ENCODE peak calls at places on chromosomes 12 and 14, in eight cellular contexts. One of them, this sample, is unnamed.

GRCh38 chr14:55705651-55706340 is 125.8 kb downstream of the KTN1 start:
- DNase-seq in foreskin fibroblast: no peak
- DNase-seq in CD8-positive, alpha-beta T cell: no peak
- DNase-seq in neural crest cell: no peak
- DNase-seq in CD4-positive, alpha-beta T cell: no peak
- DNase-seq in fibroblast of lung: peak
- DNase-seq in RWPE1: peak
- DNase-seq in transverse colon: no peak
- DNase-seq in this sample: no peak

GRCh38 chr12:119208626-119209061 is 29.9 kb downstream of the HSPB8 start:
- DNase-seq in foreskin fibroblast: no peak
- DNase-seq in CD8-positive, alpha-beta T cell: no peak
- DNase-seq in neural crest cell: no peak
- DNase-seq in CD4-positive, alpha-beta T cell: no peak
- DNase-seq in fibroblast of lung: peak
- DNase-seq in RWPE1: peak
- DNase-seq in transverse colon: peak
- DNase-seq in this sample: no peak

GRCh38 chr12:3409662-3410061 is 81.3 kb upstream of the PRMT8 start:
- DNase-seq in foreskin fibroblast: no peak
- DNase-seq in CD8-positive, alpha-beta T cell: no peak
- DNase-seq in neural crest cell: no peak
- DNase-seq in CD4-positive, alpha-beta T cell: no peak
- DNase-seq in fibroblast of lung: no peak
- DNase-seq in RWPE1: no peak
- DNase-seq in transverse colon: no peak
- DNase-seq in this sample: no peak

GRCh38 chr14:61461808-61462275 is 140.5 kb downstream of the PRKCH start:
- DNase-seq in foreskin fibroblast: peak
- DNase-seq in CD8-positive, alpha-beta T cell: no peak
- DNase-seq in neural crest cell: peak
- DNase-seq in CD4-positive, alpha-beta T cell: peak
- DNase-seq in fibroblast of lung: peak
- DNase-seq in RWPE1: peak
- DNase-seq in transverse colon: no peak
- DNase-seq in this sample: no peak

GRCh38 chr12:114767906-114768697 is 84.1 kb upstream of the TBX3 start:
- DNase-seq in foreskin fibroblast: peak
- DNase-seq in CD8-positive, alpha-beta T cell: no peak
- DNase-seq in neural crest cell: peak
- DNase-seq in CD4-positive, alpha-beta T cell: no peak
- DNase-seq in fibroblast of lung: no peak
- DNase-seq in RWPE1: no peak
- DNase-seq in transverse colon: no peak
- DNase-seq in this sample: peak

GRCh38 chr12:102568151-102568815 is 87.9 kb upstream of the IGF1 start:
- DNase-seq in foreskin fibroblast: peak
- DNase-seq in CD8-positive, alpha-beta T cell: no peak
- DNase-seq in neural crest cell: no peak
- DNase-seq in CD4-positive, alpha-beta T cell: no peak
- DNase-seq in fibroblast of lung: peak
- DNase-seq in RWPE1: no peak
- DNase-seq in transverse colon: no peak
- DNase-seq in this sample: no peak

GRCh38 chr14:54881235-54881760 is 21.3 kb downstream of the GCH1 start:
- DNase-seq in foreskin fibroblast: peak
- DNase-seq in CD8-positive, alpha-beta T cell: no peak
- DNase-seq in neural crest cell: no peak
- DNase-seq in CD4-positive, alpha-beta T cell: no peak
- DNase-seq in fibroblast of lung: peak
- DNase-seq in RWPE1: peak
- DNase-seq in transverse colon: no peak
- DNase-seq in this sample: no peak

GRCh38 chr12:85923767-85924331 is 49.8 kb downstream of the NTS start:
- DNase-seq in foreskin fibroblast: peak
- DNase-seq in CD8-positive, alpha-beta T cell: no peak
- DNase-seq in neural crest cell: no peak
- DNase-seq in CD4-positive, alpha-beta T cell: no peak
- DNase-seq in fibroblast of lung: peak
- DNase-seq in RWPE1: peak
- DNase-seq in transverse colon: no peak
- DNase-seq in this sample: no peak

GRCh38 chr14:72792051-72792788 is 101.7 kb downstream of the DPF3 start:
- DNase-seq in foreskin fibroblast: no peak
- DNase-seq in CD8-positive, alpha-beta T cell: no peak
- DNase-seq in neural crest cell: no peak
- DNase-seq in CD4-positive, alpha-beta T cell: no peak
- DNase-seq in fibroblast of lung: peak
- DNase-seq in RWPE1: no peak
- DNase-seq in transverse colon: no peak
- DNase-seq in this sample: no peak

GRCh38 chr12:22635812-22636211 is 10.8 kb downstream of the ETNK1 start:
- DNase-seq in foreskin fibroblast: no peak
- DNase-seq in CD8-positive, alpha-beta T cell: no peak
- DNase-seq in neural crest cell: no peak
- DNase-seq in CD4-positive, alpha-beta T cell: no peak
- DNase-seq in fibroblast of lung: peak
- DNase-seq in RWPE1: no peak
- DNase-seq in transverse colon: no peak
- DNase-seq in this sample: no peak

GRCh38 chr14:103495854-103496253 is 26.8 kb downstream of the CKB start:
- DNase-seq in foreskin fibroblast: no peak
- DNase-seq in CD8-positive, alpha-beta T cell: no peak
- DNase-seq in neural crest cell: no peak
- DNase-seq in CD4-positive, alpha-beta T cell: no peak
- DNase-seq in fibroblast of lung: no peak
- DNase-seq in RWPE1: no peak
- DNase-seq in transverse colon: no peak
- DNase-seq in this sample: no peak

GRCh38 chr12:123063535-123063934 is 83.1 kb downstream of the ARL6IP4 start:
- DNase-seq in foreskin fibroblast: peak
- DNase-seq in CD8-positive, alpha-beta T cell: no peak
- DNase-seq in neural crest cell: peak
- DNase-seq in CD4-positive, alpha-beta T cell: no peak
- DNase-seq in fibroblast of lung: no peak
- DNase-seq in RWPE1: no peak
- DNase-seq in transverse colon: no peak
- DNase-seq in this sample: no peak

GRCh38 chr14:103562385-103563088 is at the start of the genes BAG5 and COA8:
- DNase-seq in foreskin fibroblast: peak
- DNase-seq in CD8-positive, alpha-beta T cell: peak
- DNase-seq in neural crest cell: peak
- DNase-seq in CD4-positive, alpha-beta T cell: peak
- DNase-seq in fibroblast of lung: peak
- DNase-seq in RWPE1: peak
- DNase-seq in transverse colon: peak
- DNase-seq in this sample: peak

GRCh38 chr14:48537600-48537999 is 862.2 kb upstream of the MDGA2 start:
- DNase-seq in foreskin fibroblast: no peak
- DNase-seq in CD8-positive, alpha-beta T cell: no peak
- DNase-seq in neural crest cell: no peak
- DNase-seq in CD4-positive, alpha-beta T cell: no peak
- DNase-seq in fibroblast of lung: no peak
- DNase-seq in RWPE1: no peak
- DNase-seq in transverse colon: no peak
- DNase-seq in this sample: no peak

GRCh38 chr14:48536318-48536717 is 860.9 kb upstream of the MDGA2 start:
- DNase-seq in foreskin fibroblast: no peak
- DNase-seq in CD8-positive, alpha-beta T cell: no peak
- DNase-seq in neural crest cell: no peak
- DNase-seq in CD4-positive, alpha-beta T cell: no peak
- DNase-seq in fibroblast of lung: no peak
- DNase-seq in RWPE1: no peak
- DNase-seq in transverse colon: no peak
- DNase-seq in this sample: no peak
- TF ChIP-seq CTCF in foreskin fibroblast: no peak
- TF ChIP-seq CTCF in CD8-positive, alpha-beta T cell: no peak
- TF ChIP-seq CTCF in neural crest cell: no peak
- TF ChIP-seq CTCF in CD4-positive, alpha-beta T cell: no peak
- TF ChIP-seq CTCF in fibroblast of lung: no peak
- TF ChIP-seq CTCF in RWPE1: no peak
- TF ChIP-seq CTCF in transverse colon: no peak
- TF ChIP-seq CTCF in this sample: no peak

DNA sequence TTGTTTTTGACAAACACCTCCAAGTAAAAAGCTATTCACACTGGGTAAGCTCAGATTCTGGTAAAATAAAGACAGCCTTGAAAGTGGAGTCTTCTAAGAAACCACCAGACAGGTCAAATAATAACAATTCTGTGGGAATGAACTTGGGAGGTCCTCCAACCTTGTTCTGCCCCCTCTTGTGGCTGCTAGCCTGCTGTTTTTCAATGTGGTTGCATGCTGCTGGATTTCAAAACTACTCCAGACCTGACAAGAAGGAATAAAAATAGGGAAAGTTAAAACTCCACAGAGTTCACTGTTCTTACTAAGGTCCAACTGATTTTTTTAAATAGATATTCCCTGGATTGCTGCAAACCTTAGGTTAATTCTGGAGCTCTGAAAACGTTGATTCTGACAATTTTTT is 32.2 kb upstream of the RIN3 start:
- DNase-seq in foreskin fibroblast: peak
- DNase-seq in CD8-positive, alpha-beta T cell: no peak
- DNase-seq in neural crest cell: no peak
- DNase-seq in CD4-positive, alpha-beta T cell: no peak
- DNase-seq in fibroblast of lung: peak
- DNase-seq in RWPE1: no peak
- DNase-seq in transverse colon: peak
- DNase-seq in this sample: no peak
- TF ChIP-seq CTCF in foreskin fibroblast: peak
- TF ChIP-seq CTCF in CD8-positive, alpha-beta T cell: no peak
- TF ChIP-seq CTCF in neural crest cell: no peak
- TF ChIP-seq CTCF in CD4-positive, alpha-beta T cell: no peak
- TF ChIP-seq CTCF in fibroblast of lung: peak
- TF ChIP-seq CTCF in RWPE1: no peak
- TF ChIP-seq CTCF in transverse colon: no peak
- TF ChIP-seq CTCF in this sample: no peak

GRCh38 chr12:132687211-132688164 is at the start of the genes POLE and PXMP2:
- DNase-seq in foreskin fibroblast: peak
- DNase-seq in CD8-positive, alpha-beta T cell: peak
- DNase-seq in neural crest cell: peak
- DNase-seq in CD4-positive, alpha-beta T cell: peak
- DNase-seq in fibroblast of lung: peak
- DNase-seq in RWPE1: peak
- DNase-seq in transverse colon: peak
- DNase-seq in this sample: peak
- TF ChIP-seq CTCF in foreskin fibroblast: no peak
- TF ChIP-seq CTCF in CD8-positive, alpha-beta T cell: no peak
- TF ChIP-seq CTCF in neural crest cell: no peak
- TF ChIP-seq CTCF in CD4-positive, alpha-beta T cell: no peak
- TF ChIP-seq CTCF in fibroblast of lung: no peak
- TF ChIP-seq CTCF in RWPE1: no peak
- TF ChIP-seq CTCF in transverse colon: no peak
- TF ChIP-seq CTCF in this sample: no peak

DNA sequence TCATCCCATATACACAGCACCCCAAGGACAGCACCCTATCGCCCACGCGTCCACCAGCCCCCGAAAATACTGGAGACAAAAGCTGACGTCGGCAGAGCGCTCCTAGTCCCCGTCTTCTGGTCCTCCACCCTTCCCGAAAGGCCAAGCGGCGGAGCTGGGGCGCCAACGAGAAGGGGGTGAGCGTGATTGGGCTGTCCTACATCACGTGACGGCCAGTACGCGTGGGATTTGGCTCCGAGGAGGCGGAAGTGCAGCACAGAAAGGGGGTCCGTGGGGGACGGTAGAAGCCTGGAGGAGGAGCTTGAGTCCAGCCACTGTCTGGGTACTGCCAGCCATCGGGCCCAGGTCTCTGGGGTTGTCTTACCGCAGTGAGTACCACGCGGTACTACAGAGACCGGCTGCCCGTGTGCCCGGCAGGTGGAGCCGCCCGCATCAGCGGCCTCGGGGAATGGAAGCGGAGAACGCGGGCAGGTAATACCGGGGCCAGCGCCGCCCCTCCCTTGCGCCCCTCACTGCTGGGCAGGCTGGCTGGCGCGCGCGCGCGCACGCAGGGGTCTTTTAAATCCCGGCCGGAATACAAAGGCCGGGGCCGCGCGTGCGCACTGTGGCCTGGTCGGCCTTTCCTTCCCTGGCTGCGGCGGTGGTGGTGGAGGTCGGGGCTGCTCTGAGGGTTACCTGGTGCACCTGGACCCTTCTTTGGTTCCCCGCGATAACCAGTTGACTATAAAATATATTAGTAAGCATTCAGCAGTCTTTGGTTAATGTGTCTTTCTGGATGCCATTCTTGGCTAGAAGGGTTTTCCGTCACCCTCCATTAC is at the start of gene TDG:
- DNase-seq in foreskin fibroblast: peak
- DNase-seq in CD8-positive, alpha-beta T cell: peak
- DNase-seq in neural crest cell: peak
- DNase-seq in CD4-positive, alpha-beta T cell: peak
- DNase-seq in fibroblast of lung: peak
- DNase-seq in RWPE1: peak
- DNase-seq in transverse colon: peak
- DNase-seq in this sample: peak
- TF ChIP-seq CTCF in foreskin fibroblast: no peak
- TF ChIP-seq CTCF in CD8-positive, alpha-beta T cell: no peak
- TF ChIP-seq CTCF in neural crest cell: no peak
- TF ChIP-seq CTCF in CD4-positive, alpha-beta T cell: peak
- TF ChIP-seq CTCF in fibroblast of lung: no peak
- TF ChIP-seq CTCF in RWPE1: peak
- TF ChIP-seq CTCF in transverse colon: peak
- TF ChIP-seq CTCF in this sample: no peak

DNA sequence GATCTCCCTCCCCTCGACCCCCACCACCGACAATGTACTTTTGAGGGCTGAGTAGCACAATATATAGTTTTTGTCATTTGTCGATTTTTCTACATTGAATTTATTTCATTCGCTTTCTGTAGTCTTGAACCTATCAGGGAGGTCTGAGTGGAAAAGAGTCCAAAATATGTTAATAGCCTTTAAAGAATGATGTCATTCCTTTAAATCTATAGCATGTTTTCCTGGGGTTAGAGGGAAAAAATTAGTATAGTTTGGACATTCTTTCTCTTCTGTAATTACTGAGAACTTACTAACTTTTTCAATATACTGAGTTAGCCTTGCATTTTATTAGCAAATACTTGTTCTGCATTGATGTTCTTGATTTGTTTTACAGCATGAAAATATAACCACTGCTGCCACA is 55.9 kb downstream of the ARL1 start:
- DNase-seq in foreskin fibroblast: no peak
- DNase-seq in CD8-positive, alpha-beta T cell: no peak
- DNase-seq in neural crest cell: no peak
- DNase-seq in CD4-positive, alpha-beta T cell: no peak
- DNase-seq in fibroblast of lung: no peak
- DNase-seq in RWPE1: no peak
- DNase-seq in transverse colon: no peak
- DNase-seq in this sample: no peak
- TF ChIP-seq CTCF in foreskin fibroblast: no peak
- TF ChIP-seq CTCF in CD8-positive, alpha-beta T cell: no peak
- TF ChIP-seq CTCF in neural crest cell: no peak
- TF ChIP-seq CTCF in CD4-positive, alpha-beta T cell: no peak
- TF ChIP-seq CTCF in fibroblast of lung: no peak
- TF ChIP-seq CTCF in RWPE1: no peak
- TF ChIP-seq CTCF in transverse colon: no peak
- TF ChIP-seq CTCF in this sample: no peak

GRCh38 chr12:68497702-68498101 is 113.0 kb upstream of the RAP1B start:
- DNase-seq in foreskin fibroblast: peak
- DNase-seq in CD8-positive, alpha-beta T cell: no peak
- DNase-seq in neural crest cell: no peak
- DNase-seq in CD4-positive, alpha-beta T cell: no peak
- DNase-seq in fibroblast of lung: peak
- DNase-seq in RWPE1: no peak
- DNase-seq in transverse colon: no peak
- DNase-seq in this sample: no peak
- TF ChIP-seq CTCF in foreskin fibroblast: no peak
- TF ChIP-seq CTCF in CD8-positive, alpha-beta T cell: no peak
- TF ChIP-seq CTCF in neural crest cell: no peak
- TF ChIP-seq CTCF in CD4-positive, alpha-beta T cell: no peak
- TF ChIP-seq CTCF in fibroblast of lung: no peak
- TF ChIP-seq CTCF in RWPE1: no peak
- TF ChIP-seq CTCF in transverse colon: no peak
- TF ChIP-seq CTCF in this sample: no peak

This sample was measured in mesothelial cell of epicardium.